ENCODE peak calls at places on chromosomes 1 and 21, in nine cellular contexts. J is WERI-Rb-1, S is MM.1S, K is type B pancreatic cell, W is cardiac muscle cell, Q is GM10248, C is GM12865, R is neural crest cell, E is colonic mucosa. Z is an unnamed sample.

GRCh38 chr21:45448283-45448809 is 43.4 kb downstream of the COL18A1 start:
- DNase-seq in E (no peak), Q (no peak), J (no peak), K (no peak), S (no peak), R (no peak), C (no peak), W (no peak), Z (no peak)

GRCh38 chr1:89719502-89720306 is 86.8 kb downstream of the LRRC8C start:
- DNase-seq in W (no peak), C (peak; percentile 72), S (peak; percentile 85), K (no peak), J (peak; percentile 23), R (no peak), E (no peak), Q (peak; percentile 39), Z (peak; percentile 33)

GRCh38 chr1:151693057-151693651 is 23.4 kb downstream of the CELF3 start:
- DNase-seq in J (peak; percentile 60), W (peak; percentile 52), S (no peak), R (no peak), C (peak; percentile 21), E (peak; percentile 20), Q (no peak), K (no peak), Z (no peak)

GRCh38 chr1:198680174-198680871 is 41.5 kb downstream of the PTPRC start:
- DNase-seq in C (no peak), S (no peak), R (no peak), W (no peak), J (no peak), E (no peak), K (no peak), Q (no peak), Z (peak; percentile 47)

GRCh38 chr21:26842976-26843911 is 2.0 kb downstream of the ADAMTS1 start:
- DNase-seq in E (peak; percentile 91), K (peak; percentile 84), S (peak; percentile 49), R (peak; percentile 68), W (peak; percentile 83), J (no peak), C (no peak), Q (no peak), Z (peak; percentile 37)

GRCh38 chr1:244002721-244003120 is 48.4 kb upstream of the ZBTB18 start:
- DNase-seq in K (no peak), W (no peak), S (no peak), J (no peak), E (no peak), Q (no peak), R (no peak), C (no peak), Z (no peak)

GRCh38 chr1:25356848-25357247 is 18.7 kb downstream of the TMEM50A start:
- DNase-seq in Q (no peak), J (no peak), W (no peak), R (no peak), S (no peak), K (no peak), C (no peak), E (no peak), Z (no peak)

GRCh38 chr1:26404641-26405040 is 6.0 kb upstream of the LIN28A start:
- DNase-seq in E (no peak), J (no peak), Q (no peak), K (no peak), R (no peak), W (no peak), S (no peak), C (no peak), Z (no peak)

GRCh38 chr1:156095906-156096508 is 13.7 kb upstream of the MEX3A start:
- DNase-seq in K (no peak), C (peak; percentile 49), S (no peak), E (no peak), J (no peak), W (no peak), Q (no peak), R (no peak), Z (peak; percentile 43)

GRCh38 chr1:217095050-217095622 is 371.9 kb upstream of the ESRRG start:
- DNase-seq in R (no peak), W (no peak), J (no peak), K (no peak), C (no peak), S (no peak), E (no peak), Q (no peak), Z (no peak)

GRCh38 chr1:41664861-41665640 is 180.6 kb upstream of the EDN2 start:
- DNase-seq in E (no peak), C (no peak), K (no peak), J (peak; percentile 91), S (no peak), Q (no peak), R (no peak), W (no peak), Z (no peak)

GRCh38 chr1:111989531-111990025 is at the start of gene KCND3:
- DNase-seq in K (peak; percentile 70), C (peak; percentile 4), S (peak; percentile 17), J (no peak), Q (peak; percentile 20), W (peak; percentile 66), E (peak; percentile 19), R (peak; percentile 21), Z (peak; percentile 12)

GRCh38 chr1:53449693-53450092 is 9.5 kb upstream of the DMRTB1 start:
- DNase-seq in R (no peak), J (no peak), C (no peak), Q (no peak), K (no peak), W (no peak), E (no peak), S (no peak), Z (no peak)

GRCh38 chr1:6460349-6461236 is 5.4 kb downstream of the TNFRSF25 start:
- DNase-seq in W (no peak), K (no peak), S (no peak), Q (peak; percentile 72), E (peak; percentile 34), R (no peak), J (no peak), C (peak; percentile 38), Z (peak; percentile 91)

GRCh38 chr1:89754518-89754917 is 66.3 kb upstream of the LRRC8D start:
- DNase-seq in C (no peak), Q (no peak), K (no peak), E (no peak), J (no peak), R (no peak), S (no peak), W (no peak), Z (no peak)

GRCh38 chr21:33901421-33902288 is 13.9 kb downstream of the ATP5PO start:
- DNase-seq in J (peak; percentile 82), S (peak; percentile 47), K (no peak), W (peak; percentile 65), Q (no peak), E (no peak), R (peak; percentile 43), C (peak; percentile 39), Z (peak; percentile 26)
- TF ChIP-seq CTCF in J (peak; percentile 96), S (peak; percentile 53), K (peak; percentile 74), W (peak; percentile 69), Q (peak; percentile 31), E (no peak), R (peak; percentile 62), C (peak; percentile 32), Z (peak; percentile 33)

DNA sequence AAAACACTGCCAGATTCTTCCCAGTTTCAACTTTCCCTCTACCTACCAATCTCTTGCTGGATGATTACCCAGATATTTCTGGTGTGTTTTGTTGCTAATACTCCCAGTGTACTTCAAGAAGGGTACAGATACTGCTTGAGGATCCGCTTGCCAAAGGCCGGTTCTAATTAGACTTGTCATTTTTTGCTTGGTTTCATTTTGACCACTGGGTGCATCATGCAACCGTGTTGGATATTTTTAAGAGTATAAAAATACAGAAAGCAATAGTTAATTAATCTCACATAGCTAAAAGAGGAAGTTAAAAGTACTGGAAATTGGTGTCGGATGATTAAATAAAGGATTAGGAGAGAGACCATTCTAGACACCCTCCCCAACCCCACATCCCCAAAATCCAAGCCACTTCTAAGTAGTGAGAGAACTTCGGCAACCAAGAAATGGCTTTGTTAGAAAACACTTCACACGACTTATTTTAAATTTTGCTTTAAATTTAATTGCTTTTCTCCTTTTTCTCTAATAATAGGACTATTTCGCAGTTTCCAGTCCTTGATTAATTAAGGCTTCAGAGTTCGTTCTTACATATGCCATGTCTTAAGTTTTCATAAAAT is 2.5 kb upstream of the CDKN2C start:
- DNase-seq in K (no peak), R (no peak), W (no peak), E (no peak), C (peak; percentile 61), Q (peak; percentile 25), S (no peak), J (no peak), Z (no peak)
- TF ChIP-seq CTCF in K (no peak), R (no peak), W (no peak), E (no peak), C (no peak), Q (no peak), S (no peak), J (no peak), Z (no peak)

DNA sequence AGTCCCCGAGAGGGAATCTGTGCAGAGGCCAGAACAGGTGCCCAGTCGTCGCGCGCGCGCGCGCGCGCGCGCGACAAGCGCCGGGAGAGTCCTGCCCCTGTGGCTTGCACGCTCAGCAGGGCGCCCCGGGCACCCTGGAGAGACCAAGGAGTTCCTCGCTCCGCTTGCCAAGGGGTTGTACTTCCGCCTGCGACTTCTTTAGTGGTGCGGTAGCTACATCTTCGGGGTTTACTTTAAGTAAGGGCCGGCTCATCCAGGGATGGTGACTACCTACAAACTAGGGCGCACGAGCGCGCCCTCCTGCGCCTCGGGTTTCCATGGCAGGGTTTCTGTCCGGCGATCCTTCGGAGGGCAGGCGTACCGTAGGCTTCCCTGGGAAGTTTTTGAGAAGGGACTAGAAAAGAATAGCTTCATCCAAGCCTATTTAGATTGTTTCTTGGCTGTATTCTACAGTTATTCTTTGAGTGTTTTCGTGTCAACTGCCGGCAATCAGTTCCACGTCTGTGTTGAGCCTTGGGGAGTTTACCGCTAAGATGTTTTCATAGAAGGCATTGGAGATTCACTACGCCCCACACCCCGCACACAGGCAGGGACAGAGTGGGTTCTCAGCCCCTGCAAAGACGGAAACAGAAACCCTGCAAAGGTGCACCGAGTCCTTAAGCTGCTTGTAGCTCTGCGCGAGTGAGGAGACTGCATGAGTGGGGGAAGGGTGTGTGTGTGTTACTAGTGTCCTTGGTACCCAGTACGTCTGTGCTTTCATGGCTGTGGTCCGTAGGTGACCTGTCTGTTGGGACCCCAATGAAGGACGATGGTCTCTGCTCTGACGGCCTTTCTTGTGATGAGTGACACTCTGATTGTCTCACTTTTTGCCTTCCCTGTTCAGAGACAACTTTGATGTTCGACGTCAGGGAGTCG is 1.7 kb downstream of the LHX4 start:
- DNase-seq in C (peak; percentile 56), S (peak; percentile 62), K (no peak), E (peak; percentile 37), J (peak; percentile 71), Q (peak; percentile 42), W (peak; percentile 47), R (no peak), Z (peak; percentile 45)
- TF ChIP-seq CTCF in C (no peak), S (no peak), K (no peak), E (no peak), J (peak; percentile 67), Q (no peak), W (no peak), R (no peak), Z (no peak)

GRCh38 chr21:22573834-22574233 is 1575.6 kb downstream of the NCAM2 start:
- DNase-seq in E (no peak), K (no peak), S (no peak), W (no peak), J (no peak), R (no peak), C (no peak), Q (no peak), Z (no peak)

DNA sequence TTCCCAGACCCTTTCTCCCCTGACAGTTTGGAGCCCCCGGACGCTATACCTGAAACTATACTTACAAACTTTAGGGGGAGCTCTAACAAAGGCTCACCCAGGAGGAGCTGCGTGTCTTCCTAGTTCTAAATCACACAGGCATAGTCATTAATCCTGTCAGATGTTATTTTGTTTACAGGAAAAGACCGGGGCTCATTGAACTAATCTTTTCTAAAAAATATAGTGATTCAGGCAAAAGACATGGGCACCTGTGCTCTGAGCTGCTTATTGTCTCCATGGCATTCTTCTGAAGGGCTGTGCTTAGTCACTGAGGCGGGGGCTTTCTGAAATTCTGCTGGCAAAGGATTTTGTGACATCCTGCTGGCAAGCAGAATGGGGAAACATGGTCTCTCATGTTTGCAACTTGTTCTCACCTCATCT is 1577.0 kb downstream of the NCAM2 start:
- DNase-seq in C (no peak), J (peak; percentile 13), S (peak; percentile 48), E (no peak), W (peak; percentile 52), Q (no peak), K (no peak), R (peak; percentile 14), Z (peak; percentile 27)
- TF ChIP-seq CTCF in C (no peak), J (peak; percentile 53), S (peak; percentile 45), E (no peak), W (no peak), Q (no peak), K (peak; percentile 78), R (peak; percentile 72), Z (peak; percentile 52)